ENCODE peak calls at places on chromosomes 16 and 17, in five cellular contexts. G is thyroid gland; K is CD4-positive, CD25-positive, alpha-beta regulatory T cell; Y is colonic mucosa; I is PC-9. B is an unnamed sample.

GRCh38 chr16:22661161-22661647 is 150.5 kb downstream of the NPIPB5 start:
- DNase-seq in G (no peak), K (no peak), Y (no peak), I (no peak), B (no peak)

GRCh38 chr16:55444754-55445485 is 34.1 kb upstream of the MMP2 start:
- DNase-seq in G (peak; percentile 19), K (no peak), Y (peak; percentile 23), I (no peak), B (no peak)

GRCh38 chr16:66926171-66926570 is 836 bp upstream of the RRAD start:
- DNase-seq in G (peak; percentile 56), K (no peak), Y (no peak), I (no peak), B (no peak)

GRCh38 chr17:64777413-64778101 is 115.5 kb upstream of the SMURF2 start:
- DNase-seq in G (peak; percentile 43), K (no peak), Y (peak; percentile 37), I (no peak), B (no peak)

GRCh38 chr16:14303182-14303618 is 232.1 kb downstream of the MRTFB start:
- DNase-seq in G (no peak), K (no peak), Y (no peak), I (peak; percentile 44), B (no peak)

GRCh38 chr16:4634768-4635167 is 10.1 kb downstream of the MGRN1 start:
- DNase-seq in G (no peak), K (no peak), Y (no peak), I (no peak), B (no peak)

GRCh38 chr17:82164853-82165252 is 47.8 kb downstream of the CCDC57 start:
- DNase-seq in G (no peak), K (no peak), Y (no peak), I (no peak), B (no peak)

GRCh38 chr17:68463211-68463990 is 6.1 kb upstream of the WIPI1 start:
- DNase-seq in G (no peak), K (no peak), Y (no peak), I (no peak), B (no peak)

GRCh38 chr17:65401581-65401980 is 159.9 kb downstream of the AXIN2 start:
- DNase-seq in G (no peak), K (no peak), Y (no peak), I (no peak), B (no peak)

GRCh38 chr17:13562271-13562800 is 39.4 kb downstream of the HS3ST3A1 start:
- DNase-seq in G (no peak), K (no peak), Y (no peak), I (no peak), B (no peak)

GRCh38 chr17:37650419-37651003 is 7.3 kb upstream of the DDX52 start:
- DNase-seq in G (peak; percentile 27), K (no peak), Y (peak; percentile 44), I (peak; percentile 48), B (no peak)

GRCh38 chr17:56997313-56997712 is 19.4 kb downstream of the SCPEP1 start:
- DNase-seq in G (no peak), K (no peak), Y (no peak), I (no peak), B (no peak)

GRCh38 chr16:72124761-72125634 is 31.4 kb downstream of the DHX38 start:
- DNase-seq in G (peak; percentile 58), K (peak; percentile 64), Y (peak; percentile 76), I (peak; percentile 39), B (peak; percentile 50)

GRCh38 chr17:73566905-73567782 is 77.1 kb downstream of the SDK2 start:
- DNase-seq in G (no peak), K (peak; percentile 65), Y (no peak), I (no peak), B (peak; percentile 56)

GRCh38 chr17:77738666-77739531 is 219.6 kb upstream of the TNRC6C start:
- DNase-seq in G (no peak), K (no peak), Y (peak; percentile 17), I (no peak), B (no peak)

GRCh38 chr17:54891176-54891821 is 9.4 kb upstream of the TOM1L1 start:
- DNase-seq in G (peak; percentile 45), K (peak; percentile 4), Y (no peak), I (peak; percentile 68), B (no peak)

GRCh38 chr17:40118093-40118492 is 3.7 kb upstream of the MSL1 start:
- DNase-seq in G (no peak), K (no peak), Y (no peak), I (no peak), B (no peak)

GRCh38 chr16:58261263-58261662 is 33.6 kb downstream of the PRSS54 start:
- DNase-seq in G (no peak), K (no peak), Y (no peak), I (no peak), B (no peak)

GRCh38 chr17:83121921-83122820 is 42.8 kb downstream of the METRNL start:
- DNase-seq in G (no peak), K (no peak), Y (no peak), I (no peak), B (no peak)

GRCh38 chr16:48409839-48410610 is 24.8 kb upstream of the SIAH1 start:
- DNase-seq in G (peak; percentile 76), K (no peak), Y (peak; percentile 72), I (peak; percentile 94), B (no peak)

GRCh38 chr16:3004781-3005284 is 7.9 kb upstream of the CLDN9 start:
- DNase-seq in G (peak; percentile 52), K (no peak), Y (peak; percentile 82), I (peak; percentile 74), B (no peak)

GRCh38 chr17:2076461-2076984 is 21.6 kb downstream of the HIC1 start:
- DNase-seq in G (no peak), K (no peak), Y (no peak), I (no peak), B (no peak)

GRCh38 chr16:81711609-81712329 is 67.3 kb upstream of the PLCG2 start:
- DNase-seq in G (no peak), K (no peak), Y (no peak), I (peak; percentile 91), B (no peak)

GRCh38 chr16:50473375-50473945 is 74.7 kb upstream of the NKD1 start:
- DNase-seq in G (no peak), K (peak; percentile 50), Y (no peak), I (peak; percentile 52), B (no peak)

GRCh38 chr17:57293077-57293476 is 36.8 kb downstream of the MSI2 start:
- DNase-seq in G (no peak), K (no peak), Y (no peak), I (peak; percentile 54), B (no peak)

GRCh38 chr16:79542196-79542859 is 58.2 kb downstream of the MAF start:
- DNase-seq in G (peak; percentile 26), K (no peak), Y (peak; percentile 22), I (no peak), B (no peak)

GRCh38 chr16:1981398-1981836 is at the start of gene NOXO1:
- DNase-seq in G (no peak), K (no peak), Y (peak; percentile 85), I (no peak), B (no peak)

GRCh38 chr17:70767102-70767701 is 597.9 kb downstream of the KCNJ2 start:
- DNase-seq in G (no peak), K (no peak), Y (no peak), I (no peak), B (no peak)

GRCh38 chr17:80738987-80739730 is 194.5 kb downstream of the RPTOR start:
- DNase-seq in G (no peak), K (no peak), Y (no peak), I (no peak), B (peak; percentile 58)
- H3K4me1 ChIP-seq in G (no peaks in the 10 kb centered on the region), K (no peaks in the 10 kb centered on the region), Y (no peaks in the 10 kb centered on the region), I (no peaks in the 10 kb centered on the region), B (no peaks in the 10 kb centered on the region)

DNA sequence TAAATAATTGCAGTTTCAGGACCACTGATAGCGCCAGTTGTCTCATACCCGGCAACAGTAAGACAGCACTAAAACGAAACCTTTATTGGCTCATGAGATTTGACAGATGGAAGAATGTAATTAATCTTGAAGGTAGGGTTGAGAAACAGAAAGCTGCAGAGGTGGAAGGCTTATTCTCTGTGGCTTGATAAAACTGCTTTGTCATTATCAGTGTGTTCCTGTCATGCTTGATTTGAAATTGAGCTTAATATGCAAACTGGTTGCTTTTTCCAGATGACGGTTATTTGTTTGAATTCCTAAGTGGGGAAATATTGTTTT is 1.3 kb downstream of the ATP6V0A1 start:
- DNase-seq in G (no peak), K (peak; percentile 75), Y (no peak), I (peak; percentile 76), B (peak; percentile 29)
- H3K4me1 ChIP-seq in G (peaks cover 33% of the 10 kb centered on the region), K (peaks cover 47% of the 10 kb centered on the region), Y (peaks cover 10% of the 10 kb centered on the region), I (peaks cover 41% of the 10 kb centered on the region), B (peaks cover 39% of the 10 kb centered on the region)

GRCh38 chr16:11149011-11149616 is 106.9 kb downstream of the SOCS1 start:
- DNase-seq in G (no peak), K (no peak), Y (no peak), I (no peak), B (no peak)

GRCh38 chr16:11152205-11152604 is 103.8 kb downstream of the SOCS1 start:
- DNase-seq in G (no peak), K (no peak), Y (no peak), I (peak; percentile 19), B (no peak)

GRCh38 chr16:11152677-11153321 is 103.2 kb downstream of the SOCS1 start:
- DNase-seq in G (no peak), K (peak; percentile 84), Y (no peak), I (no peak), B (no peak)

GRCh38 chr16:11150190-11150589 is 105.8 kb downstream of the SOCS1 start:
- DNase-seq in G (no peak), K (no peak), Y (no peak), I (no peak), B (no peak)

GRCh38 chr16:11151156-11151904 is 104.7 kb downstream of the SOCS1 start:
- DNase-seq in G (no peak), K (no peak), Y (no peak), I (peak; percentile 3), B (no peak)
- H3K4me1 ChIP-seq in G (no peaks in the 10 kb centered on the region), K (no peaks in the 10 kb centered on the region), Y (no peaks in the 10 kb centered on the region), I (no peaks in the 10 kb centered on the region), B (no peaks in the 10 kb centered on the region)

DNA sequence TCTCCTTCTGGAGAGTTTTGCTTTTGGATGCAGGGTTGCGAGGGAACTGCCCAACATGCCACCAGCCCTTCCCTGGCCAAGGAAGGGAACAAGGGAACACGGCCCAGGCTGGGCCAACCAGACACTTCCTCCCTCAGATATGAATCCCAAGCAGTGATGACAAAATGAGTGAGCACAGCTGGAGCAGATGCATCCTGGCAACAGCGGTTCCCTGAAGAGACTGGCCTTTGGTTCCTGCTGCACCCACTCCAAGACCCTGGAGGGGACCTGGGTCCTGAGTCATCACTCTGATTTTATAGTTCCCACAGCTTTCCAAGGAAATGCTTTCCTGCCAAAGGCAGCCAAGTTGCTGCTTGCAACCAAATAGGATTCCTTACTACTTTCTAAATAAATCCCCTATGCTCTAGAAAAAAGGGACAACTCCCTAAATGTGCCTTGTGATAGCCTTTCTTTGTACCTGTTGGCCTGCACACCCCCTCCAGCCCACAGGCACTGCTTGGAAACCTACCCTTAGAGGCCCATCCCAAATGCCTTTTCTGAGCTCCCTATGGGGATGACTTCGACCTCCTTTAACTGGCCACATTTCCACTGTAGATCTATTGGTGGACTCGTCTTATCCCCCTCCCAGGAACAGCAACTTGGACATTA is 5.3 kb downstream of the ST3GAL2 start:
- DNase-seq in G (no peak), K (no peak), Y (no peak), I (no peak), B (no peak)
- H3K4me1 ChIP-seq in G (peaks cover 86% of the 10 kb centered on the region), K (peaks cover 64% of the 10 kb centered on the region), Y (peaks cover 20% of the 10 kb centered on the region), I (peaks cover 30% of the 10 kb centered on the region), B (peaks cover 28% of the 10 kb centered on the region)

B was measured in naive thymus-derived CD4-positive, alpha-beta T cell.